ENCODE peak calls at places on chromosomes 11 and 22, in nine cellular contexts. Z is stimulated activated CD4-positive, alpha-beta T cell treated with anti-CD3 and anti-CD28 coated beads, Interleukin-15, amount 100 ng/mL, for 1 hour; T is Daoy; N is NCI-H2029 treated with DMSO at 0.1 percent for 48 hours; C is EL; H is CD8-positive, alpha-beta T cell; J is AG04450; V is mesenchymal stem cell; O is frontal cortex. Y is an unnamed sample.

GRCh38 chr22:31346255-31346732 is at the start of gene PATZ1:
- DNase-seq in Z (peak), T (peak), N (no peak), C (peak), H (peak), J (peak), V (peak), O (peak), Y (peak)

GRCh38 chr22:39658367-39658766 is 87.8 kb downstream of the CACNA1I start:
- DNase-seq in Z (no peak), T (no peak), N (no peak), C (no peak), H (peak), J (no peak), V (no peak), O (no peak), Y (no peak)

GRCh38 chr11:122162095-122162494 is 46.1 kb upstream of the BLID start:
- DNase-seq in Z (no peak), T (no peak), N (no peak), C (no peak), H (no peak), J (no peak), V (peak), O (no peak), Y (no peak)

GRCh38 chr11:120302001-120302805 is 22.9 kb upstream of the TLCD5 start:
- DNase-seq in Z (no peak), T (no peak), N (peak), C (no peak), H (no peak), J (no peak), V (no peak), O (no peak), Y (no peak)

GRCh38 chr11:66934971-66935779 is 23.0 kb downstream of the PC start:
- DNase-seq in Z (no peak), T (no peak), N (no peak), C (no peak), H (no peak), J (no peak), V (peak), O (no peak), Y (no peak)

GRCh38 chr11:77188323-77188911 is 60.4 kb downstream of the MYO7A start:
- DNase-seq in Z (peak), T (peak), N (peak), C (peak), H (peak), J (peak), V (peak), O (peak), Y (peak)

GRCh38 chr11:62896049-62896448 is 15.4 kb downstream of the SLC3A2 start:
- DNase-seq in Z (no peak), T (no peak), N (no peak), C (no peak), H (no peak), J (no peak), V (no peak), O (no peak), Y (no peak)

GRCh38 chr22:24389680-24390079 is 37.7 kb upstream of the ADORA2A start:
- DNase-seq in Z (no peak), T (no peak), N (no peak), C (no peak), H (no peak), J (no peak), V (no peak), O (no peak), Y (no peak)

GRCh38 chr11:23594755-23595154 is 734.5 kb upstream of the CCDC179 start:
- DNase-seq in Z (no peak), T (no peak), N (no peak), C (no peak), H (no peak), J (no peak), V (no peak), O (no peak), Y (no peak)

GRCh38 chr11:87057749-87058148 is 20.0 kb downstream of the TMEM135 start:
- DNase-seq in Z (no peak), T (no peak), N (no peak), C (no peak), H (no peak), J (no peak), V (no peak), O (no peak), Y (no peak)

GRCh38 chr11:120900642-120901041 is 123.3 kb upstream of the TBCEL start:
- DNase-seq in Z (no peak), T (no peak), N (no peak), C (no peak), H (no peak), J (no peak), V (no peak), O (no peak), Y (no peak)

GRCh38 chr11:55497068-55497467 is 57.2 kb upstream of the OR4C15 start:
- DNase-seq in Z (no peak), T (no peak), N (no peak), C (no peak), H (no peak), J (no peak), V (no peak), O (no peak), Y (no peak)

GRCh38 chr11:116715383-116715782 is 57.4 kb downstream of the BUD13 start:
- DNase-seq in Z (no peak), T (no peak), N (no peak), C (no peak), H (no peak), J (no peak), V (no peak), O (no peak), Y (no peak)

GRCh38 chr11:117720061-117720511 is 76.9 kb downstream of the DSCAML1 start:
- DNase-seq in Z (no peak), T (no peak), N (no peak), C (no peak), H (no peak), J (no peak), V (no peak), O (no peak), Y (no peak)

GRCh38 chr11:69102161-69102695 is 53.5 kb downstream of the TPCN2 start:
- DNase-seq in Z (no peak), T (no peak), N (no peak), C (no peak), H (no peak), J (no peak), V (no peak), O (no peak), Y (no peak)

GRCh38 chr11:13354335-13354734 is 76.7 kb downstream of the BMAL1 start:
- DNase-seq in Z (no peak), T (no peak), N (peak), C (peak), H (no peak), J (no peak), V (no peak), O (no peak), Y (no peak)

GRCh38 chr11:12284321-12285050 is 92.9 kb upstream of the PARVA start:
- DNase-seq in Z (no peak), T (peak), N (no peak), C (peak), H (no peak), J (peak), V (peak), O (no peak), Y (no peak)

GRCh38 chr11:74570266-74571061 is 21.9 kb upstream of the POLD3 start:
- DNase-seq in Z (no peak), T (peak), N (peak), C (peak), H (no peak), J (no peak), V (peak), O (peak), Y (no peak)

GRCh38 chr22:44931077-44931540 is 78.7 kb downstream of the PHF21B start:
- DNase-seq in Z (no peak), T (peak), N (no peak), C (peak), H (no peak), J (no peak), V (no peak), O (peak), Y (no peak)

GRCh38 chr11:65148657-65149056 is 14.3 kb upstream of the SYVN1 start:
- DNase-seq in Z (no peak), T (no peak), N (no peak), C (no peak), H (no peak), J (no peak), V (no peak), O (no peak), Y (no peak)

GRCh38 chr22:46684706-46685105 is 53.3 kb downstream of the CERK start:
- DNase-seq in Z (no peak), T (no peak), N (peak), C (no peak), H (no peak), J (no peak), V (no peak), O (no peak), Y (no peak)

GRCh38 chr22:28411125-28411524 is 268.5 kb downstream of the TTC28 start:
- DNase-seq in Z (no peak), T (no peak), N (no peak), C (no peak), H (no peak), J (no peak), V (no peak), O (no peak), Y (no peak)

GRCh38 chr11:62054081-62054480 is 69.7 kb upstream of the INCENP start:
- DNase-seq in Z (no peak), T (no peak), N (no peak), C (no peak), H (no peak), J (no peak), V (no peak), O (no peak), Y (no peak)

GRCh38 chr11:34405079-34405858 is 33.5 kb upstream of the CAT start:
- DNase-seq in Z (no peak), T (peak), N (no peak), C (peak), H (no peak), J (no peak), V (no peak), O (no peak), Y (no peak)

GRCh38 chr11:4140067-4140636 is 45.6 kb downstream of the RRM1 start:
- DNase-seq in Z (no peak), T (no peak), N (no peak), C (no peak), H (no peak), J (no peak), V (no peak), O (no peak), Y (no peak)

GRCh38 chr22:50085211-50085999 is at the start of gene MLC1:
- DNase-seq in Z (no peak), T (peak), N (no peak), C (peak), H (peak), J (no peak), V (no peak), O (no peak), Y (no peak)

GRCh38 chr11:86741489-86742435 is 58.6 kb upstream of the PRSS23 start:
- DNase-seq in Z (no peak), T (peak), N (no peak), C (peak), H (no peak), J (no peak), V (peak), O (no peak), Y (no peak)

GRCh38 chr11:122634507-122634906 is 21.0 kb upstream of the UBASH3B start:
- DNase-seq in Z (no peak), T (no peak), N (no peak), C (peak), H (no peak), J (no peak), V (peak), O (no peak), Y (no peak)

GRCh38 chr22:19669570-19669969 is 44.7 kb upstream of the SEPTIN5 start:
- DNase-seq in Z (no peak), T (no peak), N (no peak), C (no peak), H (no peak), J (no peak), V (no peak), O (no peak), Y (no peak)

GRCh38 chr22:20808844-20809243 is 34.9 kb downstream of the SERPIND1 start:
- DNase-seq in Z (no peak), T (no peak), N (no peak), C (no peak), H (no peak), J (no peak), V (no peak), O (no peak), Y (no peak)

GRCh38 chr11:48093795-48094642 is 113.7 kb downstream of the PTPRJ start:
- DNase-seq in Z (no peak), T (no peak), N (peak), C (no peak), H (no peak), J (no peak), V (peak), O (no peak), Y (no peak)

GRCh38 chr22:44026630-44027511 is 2.8 kb downstream of the PARVB start:
- DNase-seq in Z (peak), T (peak), N (no peak), C (peak), H (peak), J (no peak), V (no peak), O (no peak), Y (peak)

GRCh38 chr22:36730176-36730858 is 26.8 kb upstream of the CACNG2 start:
- DNase-seq in Z (no peak), T (no peak), N (no peak), C (no peak), H (no peak), J (no peak), V (no peak), O (no peak), Y (no peak)

GRCh38 chr11:33207408-33207985 is 46.2 kb upstream of the CSTF3 start:
- DNase-seq in Z (no peak), T (no peak), N (no peak), C (no peak), H (no peak), J (no peak), V (no peak), O (no peak), Y (peak)

Y was measured in pulmonary artery endothelial cell.